ENCODE peak calls at places on chromosomes 4 and X, in four cellular contexts. X is progenitor cell of endocrine pancreas; C is GM13976; E is CD8-positive, alpha-beta memory T cell. K is an unnamed sample.

GRCh38 chrX:4277122-4277521 is 563.7 kb upstream of the PRKX start:
- DNase-seq in X (no peak), C (no peak), E (no peak), K (no peak)

GRCh38 chr4:139835006-139835405 is 169.4 kb downstream of the MGST2 start:
- DNase-seq in X (no peak), C (no peak), E (no peak), K (peak; percentile 87)

GRCh38 chr4:76434901-76435688 is at the start of gene SHROOM3:
- DNase-seq in X (no peak), C (no peak), E (no peak), K (peak; percentile 53)

GRCh38 chr4:138307319-138307718 is 65.2 kb upstream of the SLC7A11 start:
- DNase-seq in X (no peak), C (no peak), E (no peak), K (no peak)

GRCh38 chrX:16934212-16934611 is 12.2 kb upstream of the REPS2 start:
- DNase-seq in X (no peak), C (no peak), E (no peak), K (no peak)

GRCh38 chr4:2423066-2423465 is 4.3 kb downstream of the CFAP99 start:
- DNase-seq in X (no peak), C (no peak), E (no peak), K (no peak)

GRCh38 chr4:98485816-98486355 is 172.5 kb downstream of the TSPAN5 start:
- DNase-seq in X (no peak), C (no peak), E (no peak), K (no peak)

GRCh38 chrX:136879001-136879667 is 1.4 kb downstream of the RBMX start:
- DNase-seq in X (no peak), C (no peak), E (peak; percentile 42), K (no peak)

GRCh38 chr4:111839186-111839585 is 306.1 kb upstream of the FAM241A start:
- DNase-seq in X (no peak), C (no peak), E (no peak), K (no peak)

GRCh38 chrX:136047001-136047642 is 61.9 kb downstream of the SLC9A6 start:
- DNase-seq in X (no peak), C (no peak), E (no peak), K (peak; percentile 65)

GRCh38 chr4:21678711-21679110 is 269.9 kb downstream of the KCNIP4 start:
- DNase-seq in X (no peak), C (no peak), E (no peak), K (no peak)

GRCh38 chr4:128574706-128575105 is 234.8 kb upstream of the JADE1 start:
- DNase-seq in X (peak; percentile 29), C (peak; percentile 74), E (peak; percentile 25), K (peak; percentile 62)

GRCh38 chr4:169659736-169660670 is 39.6 kb downstream of the CLCN3 start:
- DNase-seq in X (peak; percentile 33), C (peak; percentile 48), E (peak; percentile 79), K (peak; percentile 87)

GRCh38 chr4:73019462-73020047 is 50.0 kb downstream of the COX18 start:
- DNase-seq in X (no peak), C (peak; percentile 41), E (peak; percentile 12), K (peak; percentile 25)

GRCh38 chrX:78923198-78924015 is 21.8 kb upstream of the P2RY10 start:
- DNase-seq in X (no peak), C (peak; percentile 55), E (no peak), K (no peak)

GRCh38 chrX:50769389-50770063 is 44.5 kb downstream of the SHROOM4 start:
- DNase-seq in X (no peak), C (no peak), E (no peak), K (no peak)

GRCh38 chr4:59060002-59060846 is 1950.0 kb upstream of the IGFBP7 start:
- DNase-seq in X (no peak), C (no peak), E (no peak), K (no peak)

GRCh38 chr4:17324431-17324830 is 187.5 kb downstream of the QDPR start:
- DNase-seq in X (no peak), C (peak; percentile 25), E (peak; percentile 21), K (peak; percentile 7)

GRCh38 chr4:84660606-84661005 is 77.7 kb downstream of the CDS1 start:
- DNase-seq in X (no peak), C (no peak), E (no peak), K (no peak)

GRCh38 chr4:105558277-105558676 is 5.9 kb downstream of the ARHGEF38 start:
- DNase-seq in X (no peak), C (no peak), E (no peak), K (no peak)

GRCh38 chrX:18353931-18354368 is 538 bp downstream of the SCML2 start:
- DNase-seq in X (peak; percentile 37), C (peak; percentile 33), E (peak; percentile 18), K (peak; percentile 14)

GRCh38 chr4:88177981-88178632 is 19.7 kb upstream of the ABCG2 start:
- DNase-seq in X (no peak), C (no peak), E (no peak), K (peak; percentile 64)

GRCh38 chr4:3268395-3269104 is 19.6 kb downstream of the MSANTD1 start:
- DNase-seq in X (peak; percentile 3), C (peak; percentile 15), E (no peak), K (no peak)

GRCh38 chr4:163895369-163896005 is 401.0 kb downstream of the TMA16 start:
- DNase-seq in X (no peak), C (no peak), E (peak; percentile 38), K (no peak)

GRCh38 chr4:146095867-146096266 is 79.7 kb upstream of the LSM6 start:
- DNase-seq in X (no peak), C (no peak), E (no peak), K (peak; percentile 30)

GRCh38 chr4:32396504-32396903 is 1676.3 kb downstream of the PCDH7 start:
- DNase-seq in X (no peak), C (no peak), E (no peak), K (no peak)

GRCh38 chr4:8641931-8642650 is 49.5 kb downstream of the CPZ start:
- DNase-seq in X (no peak), C (no peak), E (no peak), K (no peak)

GRCh38 chr4:71593306-71593705 is 190.6 kb downstream of the GC start:
- DNase-seq in X (no peak), C (no peak), E (no peak), K (no peak)

K was measured in Caki2.